ENCODE peak calls at places on chromosomes 3 and 15, in eight cellular contexts. B is WERI-Rb-1, Q is fibroblast of lung, O is lower lobe of right lung, H is heart right ventricle, I is brain microvascular endothelial cell, F is body of pancreas, U is IMR-90. T is an unnamed sample.

GRCh38 chr3:37477713-37478487 is 303.5 kb upstream of the LRRFIP2 start:
- DNase-seq in F (no peak), Q (no peak), B (no peak), O (no peak), U (no peak), H (no peak), I (no peak), T (no peak)

GRCh38 chr15:91942676-91943417 is 89.3 kb downstream of the SLCO3A1 start:
- DNase-seq in B (no peak), Q (peak; percentile 95), F (peak; percentile 79), I (peak; percentile 19), O (peak; percentile 86), H (peak; percentile 63), U (peak; percentile 89), T (peak; percentile 81)

GRCh38 chr15:52193791-52194190 is 2.6 kb upstream of the GNB5 start:
- DNase-seq in H (no peak), I (no peak), B (no peak), Q (no peak), F (no peak), O (no peak), U (peak; percentile 23), T (no peak)

GRCh38 chr15:85730001-85730820 is 64.5 kb downstream of the KLHL25 start:
- DNase-seq in U (peak; percentile 71), B (no peak), H (no peak), Q (peak; percentile 80), O (no peak), I (peak; percentile 56), F (no peak), T (no peak)

GRCh38 chr15:84847382-84847781 is 30.2 kb downstream of the ALPK3 start:
- DNase-seq in H (no peak), F (no peak), B (no peak), U (no peak), Q (no peak), I (no peak), O (no peak), T (no peak)

GRCh38 chr3:114706591-114707224 is 412.9 kb downstream of the TIGIT start:
- DNase-seq in H (no peak), U (peak; percentile 86), F (peak; percentile 68), Q (peak; percentile 53), O (no peak), B (no peak), I (peak; percentile 59), T (no peak)

GRCh38 chr3:97686258-97686657 is 78.3 kb upstream of the ARL6 start:
- DNase-seq in I (no peak), F (no peak), H (no peak), U (no peak), B (no peak), Q (no peak), O (no peak), T (no peak)

GRCh38 chr3:15497984-15498383 is 23.5 kb downstream of the COLQ start:
- DNase-seq in Q (no peak), I (no peak), U (no peak), F (no peak), H (no peak), B (no peak), O (no peak), T (no peak)

GRCh38 chr15:42707873-42708544 is 28.9 kb downstream of the CDAN1 start:
- DNase-seq in F (no peak), B (no peak), O (no peak), Q (no peak), I (no peak), H (no peak), U (no peak), T (no peak)

GRCh38 chr3:99751649-99752048 is 66.0 kb upstream of the CMSS1 start:
- DNase-seq in F (no peak), U (peak; percentile 89), Q (peak; percentile 75), B (no peak), H (no peak), I (peak; percentile 21), O (no peak), T (no peak)

GRCh38 chr15:71129660-71130059 is 14.4 kb downstream of the THSD4 start:
- DNase-seq in O (no peak), B (no peak), U (no peak), F (no peak), Q (no peak), I (no peak), H (no peak), T (no peak)

GRCh38 chr15:78203346-78204225 is 30.8 kb downstream of the ACSBG1 start:
- DNase-seq in I (no peak), Q (no peak), O (no peak), B (no peak), H (peak; percentile 69), F (no peak), U (no peak), T (no peak)

GRCh38 chr15:61834076-61834697 is 226.1 kb downstream of the VPS13C start:
- DNase-seq in B (peak; percentile 78), Q (peak; percentile 86), U (peak; percentile 72), H (peak; percentile 84), O (peak; percentile 81), I (peak; percentile 79), F (peak; percentile 80), T (peak; percentile 87)

GRCh38 chr3:160368804-160369203 is 30.2 kb downstream of the IFT80 start:
- DNase-seq in H (no peak), I (no peak), Q (no peak), F (no peak), U (no peak), O (no peak), B (no peak), T (no peak)

GRCh38 chr3:150220041-150220440 is 188.1 kb upstream of the TSC22D2 start:
- DNase-seq in B (no peak), H (no peak), U (no peak), I (no peak), F (no peak), Q (no peak), O (no peak), T (no peak)

GRCh38 chr3:120625199-120625598 is 29.1 kb downstream of the NDUFB4 start:
- DNase-seq in U (no peak), F (peak; percentile 13), B (no peak), H (no peak), Q (no peak), O (no peak), I (no peak), T (no peak)

GRCh38 chr3:10299679-10300078 is 6.9 kb upstream of the GHRL start:
- DNase-seq in B (no peak), Q (no peak), I (no peak), O (no peak), F (no peak), U (no peak), H (no peak), T (no peak)

GRCh38 chr3:66206806-66207205 is 14.0 kb upstream of the SLC25A26 start:
- DNase-seq in I (no peak), O (no peak), U (no peak), B (no peak), H (no peak), F (no peak), Q (no peak), T (no peak)

GRCh38 chr15:41562784-41563198 is 3.8 kb downstream of the TYRO3 start:
- DNase-seq in I (no peak), B (peak; percentile 79), H (no peak), O (no peak), F (no peak), Q (no peak), U (peak; percentile 37), T (no peak)

GRCh38 chr3:110243081-110243480 is 828.5 kb upstream of the NECTIN3 start:
- DNase-seq in H (no peak), U (peak; percentile 74), I (peak; percentile 40), F (no peak), Q (peak; percentile 80), O (no peak), B (no peak), T (no peak)

GRCh38 chr3:89223188-89223587 is 115.8 kb downstream of the EPHA3 start:
- DNase-seq in H (no peak), I (no peak), Q (no peak), B (no peak), U (no peak), F (no peak), O (no peak), T (no peak)

GRCh38 chr15:94722025-94722636 is 490.8 kb downstream of the MCTP2 start:
- DNase-seq in Q (no peak), B (no peak), I (no peak), U (no peak), H (no peak), F (no peak), O (no peak), T (no peak)

GRCh38 chr15:58221591-58222241 is 83.5 kb downstream of the AQP9 start:
- DNase-seq in Q (peak; percentile 46), B (peak; percentile 63), H (no peak), F (no peak), O (peak; percentile 54), I (peak; percentile 25), U (peak; percentile 21), T (no peak)
- TF ChIP-seq CTCF in Q (peak; percentile 73), B (peak; percentile 89), H (no peak), F (no peak), O (peak; percentile 40), I (peak; percentile 77), U (peak; percentile 50), T (peak; percentile 33)

GRCh38 chr15:76844096-76844495 is 61.0 kb downstream of the SCAPER start:
- DNase-seq in B (no peak), I (no peak), H (no peak), Q (no peak), F (no peak), O (no peak), U (peak; percentile 10), T (no peak)
- H3K36me3 ChIP-seq in B (no peaks in the 10 kb centered on the region), I (no peaks in the 10 kb centered on the region), H (no peaks in the 10 kb centered on the region), Q (no peaks in the 10 kb centered on the region), F (no peaks in the 10 kb centered on the region), O (peaks cover 4% of the 10 kb centered on the region), U (no peaks in the 10 kb centered on the region), T (peaks cover 5% of the 10 kb centered on the region)

DNA sequence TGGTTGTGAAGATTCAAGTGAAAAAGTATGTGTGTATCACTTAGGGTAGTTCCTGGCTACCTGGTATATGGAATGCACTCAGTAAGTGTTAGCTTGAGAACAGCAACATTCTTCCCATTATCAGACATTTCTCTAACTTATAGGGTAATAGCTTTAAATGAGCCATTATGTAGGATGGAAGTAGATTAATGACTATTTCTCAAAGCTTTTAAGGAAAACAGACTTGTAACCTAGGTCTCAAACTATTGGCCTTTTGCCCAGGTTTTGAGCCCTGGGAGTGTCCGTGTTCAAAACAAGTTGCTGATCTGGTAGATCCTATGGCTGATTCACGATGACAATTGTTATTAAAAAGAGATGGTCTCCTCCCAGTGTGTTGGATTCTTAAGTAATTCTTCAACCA is 129.1 kb upstream of the UMPS start:
- DNase-seq in F (no peak), Q (peak; percentile 27), B (no peak), O (no peak), I (no peak), H (no peak), U (no peak), T (no peak)
- H3K27ac ChIP-seq in F (no peak overlapping the region), Q (no peak overlapping the region), B (no peak overlapping the region), O (no peak overlapping the region), I (no peak overlapping the region), H (peak overlapping the region; percentile 81), U (no peak overlapping the region), T (no peak overlapping the region)

DNA sequence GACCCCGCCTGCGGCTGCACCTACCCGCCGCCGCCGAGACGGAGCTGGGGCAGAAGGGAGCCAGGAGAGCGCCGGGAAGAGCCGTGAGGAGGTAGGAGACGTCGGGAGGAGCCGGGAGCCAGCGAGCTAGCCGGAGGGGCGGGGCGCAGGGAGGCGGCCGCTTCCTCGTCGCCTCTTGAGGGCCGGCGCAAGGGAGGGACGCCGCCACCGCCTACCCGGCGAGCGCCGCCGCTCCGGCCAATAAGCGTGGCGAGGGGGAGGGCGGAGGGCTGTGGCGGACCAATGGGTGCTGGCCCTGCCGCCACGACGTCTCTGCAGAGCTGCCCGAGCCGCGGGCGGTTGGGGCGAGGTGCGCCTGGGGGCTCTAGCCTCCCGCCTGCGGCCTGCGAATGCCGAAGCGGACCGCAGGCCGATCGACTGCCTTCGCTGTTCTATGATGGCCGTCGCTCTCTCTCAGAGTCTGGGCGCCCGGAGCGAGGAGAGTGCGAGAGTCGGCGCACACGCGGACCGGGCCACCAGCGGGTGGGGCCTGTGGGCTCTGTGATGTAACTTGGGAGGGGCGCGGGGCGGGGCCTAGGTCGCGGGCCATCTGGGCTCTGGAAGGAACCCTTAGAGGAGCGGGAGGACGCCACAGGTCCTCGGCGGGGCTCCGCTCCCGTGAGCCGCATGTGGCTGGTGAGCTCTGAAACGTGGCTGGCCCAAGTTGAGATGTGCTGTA is 72.7 kb upstream of the MAP4 start:
- DNase-seq in O (peak; percentile 98), F (peak; percentile 97), B (peak; percentile 97), H (peak; percentile 97), Q (peak; percentile 96), I (peak; percentile 92), U (peak; percentile 95), T (peak; percentile 99)
- TF ChIP-seq CTCF in O (no peak), F (peak; percentile 24), B (peak; percentile 15), H (no peak), Q (no peak), I (peak; percentile 22), U (no peak), T (peak; percentile 18)